ENCODE peak calls at places on chromosomes 5 and 9, in ten cellular contexts. Z, T, A, H, Y, B, N, D, U and S are unnamed samples.

GRCh38 chr9:35847786-35848185 is 18.8 kb downstream of the TMEM8B start:
- DNase-seq in Z (no peak), T (no peak), A (no peak), H (no peak), Y (no peak), B (no peak), N (no peak), D (no peak), U (no peak), S (no peak)

GRCh38 chr9:111866976-111867375 is 29.6 kb upstream of the UGCG start:
- DNase-seq in Z (peak), T (peak), A (no peak), H (no peak), Y (no peak), B (peak), N (peak), D (no peak), U (no peak), S (no peak)

GRCh38 chr5:166834246-166834645 is 1457.2 kb upstream of the WWC1 start:
- DNase-seq in Z (no peak), T (peak), A (no peak), H (no peak), Y (no peak), B (no peak), N (no peak), D (no peak), U (no peak), S (no peak)

GRCh38 chr5:121628783-121629182 is 222.9 kb upstream of the FTMT start:
- DNase-seq in Z (no peak), T (peak), A (no peak), H (no peak), Y (no peak), B (no peak), N (no peak), D (no peak), U (no peak), S (no peak)

GRCh38 chr9:61666310-61666709 is 476.5 kb downstream of the SPATA31A7 start:
- DNase-seq in Z (no peak), T (no peak), A (peak), H (no peak), Y (no peak), B (no peak), N (no peak), D (no peak), U (no peak), S (peak)

GRCh38 chr9:74742792-74743389 is 144.8 kb downstream of the TRPM6 start:
- DNase-seq in Z (peak), T (peak), A (no peak), H (no peak), Y (no peak), B (peak), N (peak), D (peak), U (no peak), S (no peak)

GRCh38 chr9:69412741-69413150 is 87.7 kb downstream of the ENTREP1 start:
- DNase-seq in Z (peak), T (peak), A (no peak), H (no peak), Y (no peak), B (peak), N (peak), D (peak), U (peak), S (peak)

GRCh38 chr5:139842321-139842720 is 46.7 kb downstream of the PSD2 start:
- DNase-seq in Z (no peak), T (no peak), A (no peak), H (no peak), Y (no peak), B (no peak), N (no peak), D (no peak), U (no peak), S (no peak)

GRCh38 chr5:876398-877365 is 15.9 kb downstream of the BRD9 start:
- DNase-seq in Z (no peak), T (no peak), A (no peak), H (no peak), Y (no peak), B (no peak), N (no peak), D (no peak), U (no peak), S (no peak)

GRCh38 chr5:59608745-59609144 is 284.8 kb downstream of the PDE4D start:
- DNase-seq in Z (no peak), T (peak), A (no peak), H (no peak), Y (no peak), B (no peak), N (peak), D (no peak), U (no peak), S (no peak)

GRCh38 chr5:62575556-62575955 is 3.1 kb upstream of the LRRC70 start:
- DNase-seq in Z (no peak), T (no peak), A (no peak), H (no peak), Y (no peak), B (no peak), N (no peak), D (no peak), U (no peak), S (no peak)

GRCh38 chr9:92426501-92426900 is 2.2 kb upstream of the OMD start:
- DNase-seq in Z (no peak), T (no peak), A (no peak), H (no peak), Y (no peak), B (no peak), N (no peak), D (no peak), U (no peak), S (no peak)

GRCh38 chr5:91369480-91369879 is 13.6 kb downstream of the ARRDC3 start:
- DNase-seq in Z (no peak), T (no peak), A (no peak), H (no peak), Y (no peak), B (no peak), N (no peak), D (no peak), U (no peak), S (no peak)

GRCh38 chr9:116760636-116761035 is 73.5 kb downstream of the TRIM32 start:
- DNase-seq in Z (no peak), T (no peak), A (no peak), H (no peak), Y (peak), B (no peak), N (no peak), D (peak), U (no peak), S (no peak)

GRCh38 chr5:168798065-168799023 is 219.2 kb upstream of the PANK3 start:
- DNase-seq in Z (no peak), T (no peak), A (no peak), H (no peak), Y (no peak), B (no peak), N (peak), D (no peak), U (no peak), S (no peak)

GRCh38 chr5:15940905-15941304 is 238.7 kb downstream of the MARCHF11 start:
- DNase-seq in Z (no peak), T (no peak), A (no peak), H (no peak), Y (no peak), B (no peak), N (no peak), D (no peak), U (no peak), S (no peak)

GRCh38 chr5:32805966-32806626 is 95.0 kb downstream of the NPR3 start:
- DNase-seq in Z (peak), T (peak), A (no peak), H (no peak), Y (no peak), B (peak), N (peak), D (peak), U (no peak), S (no peak)

GRCh38 chr9:69397384-69398214 is 72.6 kb downstream of the ENTREP1 start:
- DNase-seq in Z (no peak), T (peak), A (no peak), H (no peak), Y (no peak), B (peak), N (peak), D (peak), U (no peak), S (no peak)

GRCh38 chr5:154194348-154195329 is 4.1 kb downstream of the GALNT10 start:
- DNase-seq in Z (peak), T (peak), A (no peak), H (no peak), Y (no peak), B (peak), N (peak), D (peak), U (no peak), S (no peak)

GRCh38 chr5:90119531-90119940 is 290.0 kb downstream of the CETN3 start:
- DNase-seq in Z (no peak), T (peak), A (no peak), H (no peak), Y (no peak), B (peak), N (no peak), D (no peak), U (no peak), S (no peak)

GRCh38 chr5:159975462-159976019 is 33.4 kb upstream of the TTC1 start:
- DNase-seq in Z (peak), T (peak), A (no peak), H (no peak), Y (no peak), B (peak), N (peak), D (peak), U (no peak), S (peak)

GRCh38 chr9:34576593-34576935 is 13.0 kb downstream of the CNTFR start:
- DNase-seq in Z (no peak), T (no peak), A (no peak), H (no peak), Y (no peak), B (no peak), N (no peak), D (no peak), U (no peak), S (no peak)

GRCh38 chr5:28301676-28302075 is 1263.3 kb upstream of the CDH9 start:
- DNase-seq in Z (peak), T (peak), A (no peak), H (no peak), Y (no peak), B (peak), N (peak), D (peak), U (no peak), S (no peak)

GRCh38 chr5:178398856-178399722 is 166.5 kb upstream of the PHYKPL start:
- DNase-seq in Z (no peak), T (no peak), A (peak), H (no peak), Y (no peak), B (no peak), N (no peak), D (no peak), U (no peak), S (no peak)

GRCh38 chr5:134041570-134042411 is 37.0 kb upstream of the VDAC1 start:
- DNase-seq in Z (no peak), T (no peak), A (no peak), H (no peak), Y (no peak), B (no peak), N (no peak), D (no peak), U (no peak), S (no peak)

GRCh38 chr5:83516361-83516760 is 44.8 kb downstream of the VCAN start:
- DNase-seq in Z (peak), T (peak), A (no peak), H (no peak), Y (no peak), B (no peak), N (no peak), D (no peak), U (no peak), S (no peak)

GRCh38 chr9:13860019-13860418 is 453.9 kb downstream of the NFIB start:
- DNase-seq in Z (no peak), T (peak), A (no peak), H (no peak), Y (no peak), B (no peak), N (no peak), D (no peak), U (no peak), S (no peak)

GRCh38 chr5:42109006-42109572 is 184.0 kb downstream of the FBXO4 start:
- DNase-seq in Z (no peak), T (no peak), A (no peak), H (no peak), Y (no peak), B (peak), N (no peak), D (no peak), U (no peak), S (no peak)

GRCh38 chr5:74231697-74232096 is 408.8 kb downstream of the ENC1 start:
- DNase-seq in Z (no peak), T (no peak), A (no peak), H (no peak), Y (no peak), B (peak), N (peak), D (no peak), U (no peak), S (no peak)

GRCh38 chr5:115459844-115460243 is 84.7 kb downstream of the FEM1C start:
- DNase-seq in Z (peak), T (no peak), A (no peak), H (no peak), Y (no peak), B (peak), N (peak), D (no peak), U (no peak), S (no peak)

GRCh38 chr9:95742821-95743220 is 132.7 kb upstream of the ERCC6L2 start:
- DNase-seq in Z (no peak), T (no peak), A (no peak), H (no peak), Y (no peak), B (no peak), N (no peak), D (no peak), U (no peak), S (no peak)

GRCh38 chr9:121331549-121331948 is 38.5 kb downstream of the STOM start:
- DNase-seq in Z (no peak), T (no peak), A (no peak), H (no peak), Y (no peak), B (no peak), N (peak), D (no peak), U (no peak), S (peak)
- H3K27ac ChIP-seq in Z (peak), T (no peak), A (peak), H (peak), Y (no peak), B (no peak), N (peak), D (no peak), U (no peak), S (peak)

DNA sequence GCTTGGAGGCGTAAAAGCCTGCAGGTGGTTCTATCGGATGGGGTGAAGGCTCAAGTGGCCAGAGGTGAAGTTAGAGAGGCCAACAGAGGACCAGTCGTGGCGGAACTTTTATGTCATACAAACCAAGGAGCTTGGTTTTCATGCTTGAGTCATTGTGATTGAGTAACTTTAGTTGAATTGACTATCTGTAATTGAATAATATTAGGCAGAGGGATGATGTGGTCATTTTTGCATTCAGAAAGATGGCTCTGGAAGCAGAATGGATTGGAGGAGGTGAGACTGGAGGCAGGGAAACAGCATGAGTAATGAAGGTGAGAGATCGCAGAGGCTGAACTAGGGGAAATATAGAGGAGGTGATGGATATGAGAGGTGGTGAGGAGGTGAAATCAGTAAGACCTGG is 7.1 kb upstream of the SPINK4 start:
- DNase-seq in Z (no peak), T (no peak), A (no peak), H (no peak), Y (no peak), B (peak), N (no peak), D (no peak), U (no peak), S (no peak)
- H3K27ac ChIP-seq in Z (no peak), T (no peak), A (no peak), H (no peak), Y (no peak), B (peak), N (no peak), D (no peak), U (no peak), S (no peak)

GRCh38 chr5:142446131-142446959 is 121.5 kb upstream of the SPRY4 start:
- DNase-seq in Z (peak), T (peak), A (no peak), H (no peak), Y (no peak), B (no peak), N (peak), D (peak), U (no peak), S (no peak)
- H3K27ac ChIP-seq in Z (peak), T (no peak), A (peak), H (peak), Y (no peak), B (no peak), N (peak), D (no peak), U (peak), S (peak)

GRCh38 chr5:36241636-36242533 is at the start of gene NADK2:
- DNase-seq in Z (peak), T (peak), A (peak), H (peak), Y (peak), B (peak), N (peak), D (peak), U (peak), S (peak)

GRCh38 chr5:36243653-36244052 is 1.9 kb upstream of the NADK2 start:
- DNase-seq in Z (no peak), T (no peak), A (no peak), H (no peak), Y (no peak), B (no peak), N (no peak), D (no peak), U (no peak), S (no peak)

GRCh38 chr5:36246011-36246410 is 4.3 kb upstream of the NADK2 start:
- DNase-seq in Z (no peak), T (no peak), A (no peak), H (no peak), Y (no peak), B (no peak), N (no peak), D (no peak), U (no peak), S (no peak)

GRCh38 chr5:36242534-36243144 is 914 bp upstream of the NADK2 start:
- DNase-seq in Z (no peak), T (no peak), A (no peak), H (no peak), Y (no peak), B (no peak), N (no peak), D (no peak), U (peak), S (no peak)

GRCh38 chr5:36244076-36244475 is 2.4 kb upstream of the NADK2 start:
- DNase-seq in Z (no peak), T (no peak), A (no peak), H (no peak), Y (no peak), B (no peak), N (no peak), D (no peak), U (no peak), S (no peak)
- H3K27ac ChIP-seq in Z (no peak), T (no peak), A (no peak), H (no peak), Y (no peak), B (no peak), N (no peak), D (no peak), U (no peak), S (no peak)

GRCh38 chr5:157506981-157507780 is 47.2 kb downstream of the NIPAL4 start:
- DNase-seq in Z (peak), T (peak), A (no peak), H (no peak), Y (no peak), B (peak), N (no peak), D (no peak), U (no peak), S (peak)

GRCh38 chr5:157497875-157498611 is 38.0 kb downstream of the NIPAL4 start:
- DNase-seq in Z (no peak), T (peak), A (no peak), H (no peak), Y (no peak), B (no peak), N (no peak), D (no peak), U (no peak), S (no peak)

GRCh38 chr5:157505496-157505895 is 45.5 kb downstream of the NIPAL4 start:
- DNase-seq in Z (no peak), T (no peak), A (no peak), H (no peak), Y (no peak), B (no peak), N (no peak), D (no peak), U (no peak), S (no peak)

GRCh38 chr5:157506066-157506590 is 46.1 kb downstream of the NIPAL4 start:
- DNase-seq in Z (no peak), T (peak), A (no peak), H (no peak), Y (no peak), B (no peak), N (no peak), D (no peak), U (no peak), S (no peak)

GRCh38 chr5:157502143-157502647 is 42.2 kb downstream of the NIPAL4 start:
- DNase-seq in Z (peak), T (no peak), A (no peak), H (no peak), Y (peak), B (no peak), N (no peak), D (no peak), U (no peak), S (no peak)
- H3K27ac ChIP-seq in Z (peak), T (no peak), A (no peak), H (no peak), Y (peak), B (no peak), N (no peak), D (no peak), U (no peak), S (no peak)

GRCh38 chr9:109166771-109167601 is at the start of gene FRRS1L:
- DNase-seq in Z (no peak), T (peak), A (no peak), H (no peak), Y (no peak), B (no peak), N (peak), D (no peak), U (no peak), S (no peak)

GRCh38 chr9:109164040-109164439 is 3.0 kb downstream of the FRRS1L start:
- DNase-seq in Z (no peak), T (no peak), A (no peak), H (no peak), Y (peak), B (no peak), N (no peak), D (no peak), U (no peak), S (no peak)

GRCh38 chr9:109166171-109166770 is 778 bp downstream of the FRRS1L start:
- DNase-seq in Z (no peak), T (no peak), A (no peak), H (no peak), Y (no peak), B (no peak), N (no peak), D (no peak), U (no peak), S (no peak)

GRCh38 chr9:109168170-109168569 is 1.1 kb upstream of the FRRS1L start:
- DNase-seq in Z (no peak), T (no peak), A (no peak), H (no peak), Y (no peak), B (no peak), N (peak), D (no peak), U (no peak), S (no peak)

DNA sequence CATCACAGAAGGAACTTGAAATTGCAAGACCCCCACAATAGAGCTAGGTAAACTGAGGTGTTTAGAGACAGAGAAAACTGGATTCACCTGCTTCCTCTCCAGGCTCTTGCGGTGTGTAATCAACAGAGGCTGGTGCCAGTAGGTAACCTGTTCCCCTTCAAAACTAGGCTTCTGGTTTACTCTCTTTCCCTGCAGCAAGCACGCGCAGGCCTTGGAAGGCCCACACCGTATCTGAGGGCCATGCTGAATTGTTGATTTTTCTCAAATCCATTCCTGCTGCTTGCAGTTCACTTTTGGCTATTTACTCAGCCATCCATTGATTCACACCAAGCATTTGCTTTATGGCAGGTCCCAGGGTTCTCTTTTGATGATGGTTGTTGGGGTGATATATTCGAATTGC is 667 bp upstream of the FRRS1L start:
- DNase-seq in Z (no peak), T (no peak), A (no peak), H (no peak), Y (no peak), B (no peak), N (no peak), D (no peak), U (no peak), S (no peak)
- H3K27ac ChIP-seq in Z (no peak), T (no peak), A (no peak), H (no peak), Y (no peak), B (no peak), N (no peak), D (no peak), U (no peak), S (no peak)